ENCODE peak calls at places on chromosome 17, in nine cellular contexts. O is AG09309, X is nephron progenitor cell, R is AG04450, C is epithelial cell of esophagus, P is suprapubic skin, Z is HFF-Myc, B is endothelial cell, T is breast epithelium. G is an unnamed sample.

GRCh38 chr17:79009397-79010303 is at the start of gene CANT1:
- DNase-seq in O (no peak), X (peak), R (peak), C (peak), P (peak), Z (no peak), B (peak), T (peak), G (peak)

GRCh38 chr17:46986401-46986800 is 7.3 kb upstream of the RPRML start:
- DNase-seq in O (no peak), X (no peak), R (no peak), C (no peak), P (no peak), Z (no peak), B (no peak), T (no peak), G (no peak)

GRCh38 chr17:28493467-28493866 is 12.7 kb upstream of the FOXN1 start:
- DNase-seq in O (no peak), X (peak), R (peak), C (no peak), P (no peak), Z (peak), B (no peak), T (no peak), G (no peak)

GRCh38 chr17:65102235-65102634 is 34.9 kb upstream of the RGS9 start:
- DNase-seq in O (no peak), X (no peak), R (no peak), C (no peak), P (no peak), Z (no peak), B (no peak), T (no peak), G (no peak)

GRCh38 chr17:61328351-61328750 is 71.3 kb upstream of the TBX2 start:
- DNase-seq in O (no peak), X (no peak), R (no peak), C (no peak), P (no peak), Z (no peak), B (no peak), T (no peak), G (no peak)

GRCh38 chr17:7656958-7657715 is 6.4 kb downstream of the ATP1B2 start:
- DNase-seq in O (no peak), X (peak), R (no peak), C (no peak), P (no peak), Z (no peak), B (peak), T (no peak), G (no peak)

GRCh38 chr17:65058615-65059014 is 2.1 kb upstream of the GNA13 start:
- DNase-seq in O (no peak), X (no peak), R (no peak), C (peak), P (no peak), Z (no peak), B (no peak), T (peak), G (no peak)

GRCh38 chr17:10063730-10064221 is 134.6 kb downstream of the GAS7 start:
- DNase-seq in O (no peak), X (no peak), R (no peak), C (no peak), P (no peak), Z (no peak), B (no peak), T (no peak), G (no peak)

GRCh38 chr17:6471531-6472465 is 27.5 kb downstream of the PIMREG start:
- DNase-seq in O (peak), X (no peak), R (peak), C (peak), P (no peak), Z (peak), B (no peak), T (no peak), G (no peak)

GRCh38 chr17:79188048-79188447 is 113.4 kb downstream of the ENGASE start:
- DNase-seq in O (no peak), X (peak), R (no peak), C (peak), P (no peak), Z (no peak), B (peak), T (no peak), G (peak)

GRCh38 chr17:67386965-67387551 is 10.0 kb downstream of the PITPNC1 start:
- DNase-seq in O (no peak), X (peak), R (no peak), C (peak), P (no peak), Z (no peak), B (peak), T (no peak), G (peak)

GRCh38 chr17:31054761-31055160 is 40.0 kb upstream of the NF1 start:
- DNase-seq in O (no peak), X (no peak), R (no peak), C (no peak), P (no peak), Z (no peak), B (no peak), T (no peak), G (no peak)

GRCh38 chr17:41957869-41958231 is 8.7 kb upstream of the CNP start:
- DNase-seq in O (no peak), X (no peak), R (no peak), C (no peak), P (no peak), Z (no peak), B (no peak), T (no peak), G (no peak)

GRCh38 chr17:3710951-3711383 is 12.7 kb upstream of the HASPIN start:
- DNase-seq in O (no peak), X (no peak), R (no peak), C (peak), P (no peak), Z (no peak), B (no peak), T (no peak), G (no peak)

GRCh38 chr17:46020023-46020735 is 21.1 kb downstream of the STH start:
- DNase-seq in O (no peak), X (no peak), R (no peak), C (no peak), P (no peak), Z (no peak), B (no peak), T (no peak), G (no peak)

GRCh38 chr17:82753201-82753464 is 1.3 kb downstream of the TBCD start:
- DNase-seq in O (no peak), X (no peak), R (no peak), C (no peak), P (no peak), Z (no peak), B (no peak), T (no peak), G (no peak)

GRCh38 chr17:8121531-8122390 is 2.1 kb downstream of the HES7 start:
- DNase-seq in O (no peak), X (peak), R (no peak), C (peak), P (no peak), Z (no peak), B (peak), T (no peak), G (peak)

GRCh38 chr17:42253173-42253545 is 23.0 kb downstream of the STAT5B start:
- DNase-seq in O (no peak), X (no peak), R (no peak), C (no peak), P (no peak), Z (no peak), B (no peak), T (no peak), G (no peak)

GRCh38 chr17:80414508-80414802 is 512 bp upstream of the ENDOV start:
- DNase-seq in O (no peak), X (no peak), R (no peak), C (peak), P (no peak), Z (no peak), B (no peak), T (no peak), G (no peak)

GRCh38 chr17:10053976-10054551 is 144.3 kb downstream of the GAS7 start:
- DNase-seq in O (no peak), X (no peak), R (no peak), C (no peak), P (no peak), Z (no peak), B (no peak), T (no peak), G (no peak)

GRCh38 chr17:67477687-67478086 is 100.6 kb downstream of the PITPNC1 start:
- DNase-seq in O (no peak), X (no peak), R (no peak), C (peak), P (no peak), Z (no peak), B (no peak), T (no peak), G (no peak)

GRCh38 chr17:81221842-81222619 is 734 bp downstream of the CEP131 start:
- DNase-seq in O (no peak), X (peak), R (no peak), C (no peak), P (no peak), Z (no peak), B (no peak), T (no peak), G (no peak)

GRCh38 chr17:7315570-7316243 is 547 bp upstream of the GPS2 start:
- DNase-seq in O (no peak), X (no peak), R (no peak), C (no peak), P (no peak), Z (no peak), B (no peak), T (peak), G (no peak)

GRCh38 chr17:78650093-78650715 is 73.0 kb upstream of the DNAH17 start:
- DNase-seq in O (no peak), X (no peak), R (no peak), C (no peak), P (no peak), Z (no peak), B (no peak), T (no peak), G (no peak)

GRCh38 chr17:64572682-64573154 is 65.9 kb downstream of the CEP95 start:
- DNase-seq in O (peak), X (no peak), R (no peak), C (no peak), P (no peak), Z (peak), B (no peak), T (no peak), G (no peak)

GRCh38 chr17:60231234-60231633 is 81.5 kb downstream of the CA4 start:
- DNase-seq in O (no peak), X (no peak), R (no peak), C (peak), P (no peak), Z (no peak), B (no peak), T (no peak), G (no peak)

GRCh38 chr17:70185280-70185679 is 15.9 kb downstream of the KCNJ2 start:
- DNase-seq in O (no peak), X (no peak), R (no peak), C (no peak), P (no peak), Z (no peak), B (no peak), T (no peak), G (no peak)

GRCh38 chr17:48545022-48545376 is at the start of gene HOXB2:
- DNase-seq in O (no peak), X (peak), R (no peak), C (no peak), P (no peak), Z (no peak), B (no peak), T (no peak), G (no peak)

GRCh38 chr17:34999456-34999855 is 19.1 kb downstream of the LIG3 start:
- DNase-seq in O (no peak), X (no peak), R (no peak), C (no peak), P (no peak), Z (no peak), B (no peak), T (no peak), G (no peak)

GRCh38 chr17:73203788-73204479 is 11.1 kb downstream of the COG1 start:
- DNase-seq in O (no peak), X (no peak), R (no peak), C (no peak), P (no peak), Z (no peak), B (no peak), T (peak), G (peak)

GRCh38 chr17:83190601-83191387 is 111.4 kb downstream of the METRNL start:
- DNase-seq in O (no peak), X (no peak), R (no peak), C (no peak), P (peak), Z (no peak), B (no peak), T (no peak), G (no peak)

GRCh38 chr17:66829386-66829864 is 5.5 kb upstream of the CACNG5 start:
- DNase-seq in O (peak), X (peak), R (peak), C (peak), P (no peak), Z (peak), B (peak), T (no peak), G (no peak)

GRCh38 chr17:71163121-71163812 is 957.6 kb upstream of the SOX9 start:
- DNase-seq in O (no peak), X (no peak), R (no peak), C (no peak), P (no peak), Z (no peak), B (no peak), T (no peak), G (no peak)

GRCh38 chr17:7552621-7553051 is 3.8 kb downstream of the TNFSF12 start:
- DNase-seq in O (no peak), X (no peak), R (no peak), C (no peak), P (no peak), Z (no peak), B (no peak), T (no peak), G (no peak)

GRCh38 chr17:76867578-76868175 is 527 bp upstream of the MGAT5B start:
- DNase-seq in O (no peak), X (no peak), R (no peak), C (peak), P (no peak), Z (no peak), B (no peak), T (no peak), G (no peak)

GRCh38 chr17:50762177-50762576 is 5.1 kb downstream of the ANKRD40CL start:
- DNase-seq in O (no peak), X (no peak), R (no peak), C (no peak), P (no peak), Z (no peak), B (no peak), T (no peak), G (no peak)

GRCh38 chr17:56624947-56625346 is 31.4 kb downstream of the NOG start:
- DNase-seq in O (no peak), X (no peak), R (no peak), C (no peak), P (no peak), Z (no peak), B (no peak), T (no peak), G (no peak)
- TF ChIP-seq CTCF in O (no peak), X (no peak), R (no peak), C (no peak), P (no peak), Z (no peak), B (no peak), T (no peak), G (no peak)

GRCh38 chr17:44968225-44969143 is at the start of gene C1QL1:
- DNase-seq in O (no peak), X (peak), R (peak), C (peak), P (peak), Z (no peak), B (peak), T (peak), G (peak)
- TF ChIP-seq CTCF in O (peak), X (peak), R (peak), C (no peak), P (no peak), Z (no peak), B (peak), T (no peak), G (no peak)

DNA sequence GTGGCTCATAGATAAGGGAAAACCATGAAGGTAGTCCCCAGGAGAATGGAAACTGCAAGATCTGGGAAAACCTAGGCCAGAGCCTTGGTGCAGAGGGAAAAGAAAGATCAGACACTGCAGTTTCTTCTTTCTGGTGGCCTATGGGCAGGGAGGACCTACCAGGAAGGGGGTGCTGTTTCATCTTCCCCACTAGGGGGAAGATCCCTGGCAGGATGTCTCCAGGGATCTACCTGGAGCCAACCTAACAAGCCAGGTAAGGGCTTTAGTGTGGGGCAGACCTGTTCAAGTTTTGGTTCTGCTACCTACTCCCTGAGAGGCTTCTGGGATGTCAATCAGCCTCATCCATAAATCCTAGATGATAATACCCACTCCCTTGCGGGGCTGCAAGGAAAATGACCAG is 21.4 kb downstream of the TOM1L2 start:
- DNase-seq in O (no peak), X (no peak), R (no peak), C (peak), P (no peak), Z (no peak), B (no peak), T (no peak), G (no peak)
- TF ChIP-seq CTCF in O (no peak), X (peak), R (peak), C (peak), P (no peak), Z (peak), B (no peak), T (no peak), G (no peak)

DNA sequence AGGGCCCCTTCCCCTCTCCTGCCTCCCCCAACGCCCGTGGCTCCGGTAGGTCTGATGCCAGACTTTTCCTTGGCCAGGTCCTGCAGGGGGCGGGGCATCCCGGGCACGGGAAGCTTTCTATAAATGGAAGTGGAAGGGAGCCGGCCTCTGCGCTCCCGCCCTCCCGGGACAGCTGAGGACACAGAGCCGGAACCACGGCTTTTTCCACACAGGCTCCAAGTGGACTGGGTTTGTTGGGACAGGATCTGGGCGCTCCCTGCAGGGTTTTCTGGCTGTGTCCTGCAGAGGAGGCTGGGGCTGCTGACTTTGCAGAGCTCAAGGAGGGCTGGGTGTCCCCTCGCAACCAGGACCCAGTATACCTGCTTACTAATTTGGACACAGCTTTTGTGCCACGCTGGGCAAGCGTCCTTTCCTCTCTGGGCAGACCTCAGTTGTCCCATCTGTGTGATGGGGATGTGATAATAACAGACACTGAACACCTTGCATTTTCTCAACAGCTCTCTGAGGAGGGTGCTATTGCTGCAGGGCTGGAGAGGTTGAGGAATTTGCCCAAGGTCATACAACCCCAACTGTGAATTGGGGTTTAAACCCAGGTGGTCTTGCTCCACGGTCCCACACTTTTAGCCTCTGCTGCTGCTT is 1.8 kb downstream of the TNS4 start:
- DNase-seq in O (no peak), X (peak), R (no peak), C (peak), P (peak), Z (no peak), B (peak), T (peak), G (peak)
- TF ChIP-seq CTCF in O (no peak), X (no peak), R (no peak), C (no peak), P (no peak), Z (no peak), B (no peak), T (no peak), G (no peak)

DNA sequence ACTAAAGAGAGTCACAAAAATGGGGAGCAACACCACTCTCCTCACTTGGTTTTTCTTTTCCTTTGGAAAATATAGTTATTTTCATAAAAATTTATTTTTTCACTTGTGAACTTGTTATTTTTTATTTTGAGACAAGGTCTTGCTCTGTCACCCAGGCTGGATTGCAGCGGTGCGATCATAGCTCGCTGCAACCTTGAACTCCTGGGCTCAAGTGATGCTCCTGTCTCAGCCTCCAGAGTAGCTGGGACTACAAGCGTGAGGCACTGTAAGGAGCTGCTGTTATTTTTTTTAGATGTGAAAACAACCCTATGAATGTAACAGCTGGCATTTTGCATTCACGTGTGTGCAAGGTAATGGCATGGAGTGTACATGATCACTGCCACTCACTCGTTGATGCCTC is 24.9 kb downstream of the LRRC75A start:
- DNase-seq in O (no peak), X (no peak), R (no peak), C (no peak), P (no peak), Z (no peak), B (no peak), T (no peak), G (no peak)
- TF ChIP-seq CTCF in O (no peak), X (no peak), R (no peak), C (no peak), P (no peak), Z (no peak), B (no peak), T (no peak), G (no peak)

GRCh38 chr17:57178839-57179238 is 77.5 kb upstream of the MSI2 start:
- DNase-seq in O (no peak), X (no peak), R (no peak), C (no peak), P (no peak), Z (no peak), B (no peak), T (no peak), G (no peak)
- TF ChIP-seq CTCF in O (no peak), X (no peak), R (no peak), C (no peak), P (no peak), Z (no peak), B (no peak), T (no peak), G (no peak)

GRCh38 chr17:49575524-49576120 is at the start of gene NXPH3:
- DNase-seq in O (no peak), X (peak), R (no peak), C (peak), P (no peak), Z (no peak), B (peak), T (peak), G (peak)
- TF ChIP-seq CTCF in O (peak), X (no peak), R (peak), C (no peak), P (peak), Z (no peak), B (peak), T (no peak), G (peak)

GRCh38 chr17:1870592-1870991 is 40.8 kb downstream of the RPA1 start:
- DNase-seq in O (no peak), X (no peak), R (no peak), C (no peak), P (no peak), Z (no peak), B (no peak), T (no peak), G (no peak)
- TF ChIP-seq CTCF in O (no peak), X (no peak), R (no peak), C (no peak), P (no peak), Z (no peak), B (no peak), T (no peak), G (no peak)

DNA sequence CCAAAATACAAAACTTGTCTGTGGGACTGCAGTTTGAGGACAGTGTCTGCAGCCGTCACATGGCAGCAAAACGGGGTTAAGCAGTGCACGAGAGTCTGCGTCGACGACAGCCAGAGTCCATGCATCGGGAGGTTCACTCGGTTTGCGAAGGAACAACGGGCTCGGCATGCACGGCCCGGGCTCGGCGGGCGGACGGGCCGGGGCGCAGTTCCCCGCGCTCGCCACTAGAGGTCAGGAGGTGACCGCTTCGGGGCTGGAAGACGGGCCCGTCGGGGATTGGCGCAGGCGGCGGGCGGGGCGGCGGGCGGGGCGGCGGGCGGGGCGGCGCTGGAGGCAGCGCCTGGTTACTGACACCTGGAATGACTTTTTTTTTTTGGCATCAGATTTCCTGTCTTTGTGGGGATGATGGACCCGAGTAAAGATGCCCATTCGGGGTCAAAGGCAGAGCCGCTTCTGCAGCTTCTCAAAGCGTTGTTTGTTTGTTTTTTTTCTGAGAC is 6.5 kb downstream of the SCGB1C2 start:
- DNase-seq in O (no peak), X (peak), R (peak), C (peak), P (peak), Z (no peak), B (peak), T (peak), G (peak)
- TF ChIP-seq CTCF in O (peak), X (peak), R (peak), C (peak), P (peak), Z (peak), B (peak), T (peak), G (peak)

GRCh38 chr17:37737081-37737480 is 7.8 kb downstream of the HNF1B start:
- DNase-seq in O (no peak), X (no peak), R (no peak), C (peak), P (no peak), Z (no peak), B (no peak), T (no peak), G (no peak)
- TF ChIP-seq CTCF in O (peak), X (no peak), R (peak), C (peak), P (no peak), Z (no peak), B (no peak), T (no peak), G (no peak)

G was measured in dorsolateral prefrontal cortex.